ENCODE peak calls at places on chromosomes 1 and 21, in six cellular contexts. G is H9; L is activated CD8-positive, alpha-beta T cell treated with anti-CD3 and anti-CD28 coated beads for 36 hours; F is left ventricle myocardium inferior; B is stomach; T is body of pancreas. J is an unnamed sample.

GRCh38 chr1:207007352-207008033 is 25.1 kb downstream of the C1orf116 start:
- DNase-seq in G (no peak), L (no peak), F (no peak), B (peak), T (peak), J (peak)

GRCh38 chr1:86356247-86356646 is 39.9 kb downstream of the ODF2L start:
- DNase-seq in G (no peak), L (no peak), F (no peak), B (no peak), T (no peak), J (no peak)

GRCh38 chr1:230128569-230129269 is 61.7 kb downstream of the GALNT2 start:
- DNase-seq in G (no peak), L (no peak), F (no peak), B (no peak), T (no peak), J (no peak)

GRCh38 chr1:14138627-14139026 is 438.6 kb downstream of the PRDM2 start:
- DNase-seq in G (no peak), L (no peak), F (no peak), B (no peak), T (no peak), J (no peak)

GRCh38 chr1:219041819-219042218 is 131.9 kb upstream of the LYPLAL1 start:
- DNase-seq in G (no peak), L (no peak), F (no peak), B (no peak), T (no peak), J (peak)

GRCh38 chr1:37765937-37766664 is 1.2 kb upstream of the EPHA10 start:
- DNase-seq in G (peak), L (peak), F (no peak), B (no peak), T (no peak), J (no peak)

GRCh38 chr1:89762431-89762800 is 58.4 kb upstream of the LRRC8D start:
- DNase-seq in G (no peak), L (no peak), F (no peak), B (no peak), T (no peak), J (no peak)

GRCh38 chr1:11492235-11492634 is 13.3 kb downstream of the DISP3 start:
- DNase-seq in G (no peak), L (no peak), F (no peak), B (no peak), T (no peak), J (no peak)

GRCh38 chr1:77373702-77374101 is 91.9 kb downstream of the AK5 start:
- DNase-seq in G (no peak), L (no peak), F (no peak), B (no peak), T (no peak), J (no peak)

GRCh38 chr1:226449823-226450222 is 41.9 kb upstream of the PARP1 start:
- DNase-seq in G (no peak), L (no peak), F (no peak), B (no peak), T (no peak), J (no peak)

GRCh38 chr1:86913399-86913895 is 479 bp downstream of the SELENOF start:
- DNase-seq in G (no peak), L (peak), F (no peak), B (peak), T (no peak), J (no peak)

GRCh38 chr1:226697608-226698544 is 41.2 kb downstream of the ITPKB start:
- DNase-seq in G (no peak), L (no peak), F (no peak), B (no peak), T (no peak), J (no peak)

GRCh38 chr1:158117854-158118691 is 62.6 kb upstream of the CD1D start:
- DNase-seq in G (peak), L (peak), F (no peak), B (peak), T (peak), J (no peak)

GRCh38 chr1:975896-976683 is 5.8 kb downstream of the PERM1 start:
- DNase-seq in G (peak), L (peak), F (no peak), B (peak), T (peak), J (no peak)

GRCh38 chr1:14733053-14733778 is 134.7 kb downstream of the KAZN start:
- DNase-seq in G (peak), L (no peak), F (no peak), B (no peak), T (peak), J (peak)

GRCh38 chr1:30151826-30152225 is 571.6 kb downstream of the MATN1 start:
- DNase-seq in G (no peak), L (no peak), F (no peak), B (no peak), T (no peak), J (no peak)

GRCh38 chr1:63142001-63142400 is 180.4 kb upstream of the FOXD3 start:
- DNase-seq in G (no peak), L (no peak), F (no peak), B (no peak), T (no peak), J (no peak)

GRCh38 chr21:39084073-39084472 is 99.2 kb downstream of the PSMG1 start:
- DNase-seq in G (no peak), L (no peak), F (no peak), B (no peak), T (no peak), J (no peak)

GRCh38 chr1:172141351-172142000 is 279.0 kb upstream of the C1orf105 start:
- DNase-seq in G (no peak), L (no peak), F (no peak), B (no peak), T (no peak), J (no peak)

GRCh38 chr1:180098242-180098995 is 56.2 kb upstream of the QSOX1 start:
- DNase-seq in G (no peak), L (no peak), F (no peak), B (no peak), T (no peak), J (peak)

GRCh38 chr1:150692720-150693119 is 4.2 kb downstream of the GOLPH3L start:
- DNase-seq in G (no peak), L (no peak), F (no peak), B (no peak), T (no peak), J (no peak)

GRCh38 chr1:245126530-245126929 is 28.3 kb upstream of the KIF26B start:
- DNase-seq in G (no peak), L (no peak), F (no peak), B (no peak), T (no peak), J (no peak)

GRCh38 chr1:46526689-46527291 is 24.7 kb downstream of the KNCN start:
- DNase-seq in G (peak), L (no peak), F (no peak), B (peak), T (peak), J (no peak)

GRCh38 chr1:215146252-215146975 is 63.9 kb downstream of the KCNK2 start:
- DNase-seq in G (no peak), L (peak), F (no peak), B (peak), T (peak), J (peak)

GRCh38 chr1:201456499-201457309 is 12.3 kb downstream of the PHLDA3 start:
- DNase-seq in G (peak), L (no peak), F (peak), B (no peak), T (peak), J (no peak)

GRCh38 chr1:236348071-236348470 is 46.0 kb upstream of the EDARADD start:
- DNase-seq in G (peak), L (no peak), F (no peak), B (no peak), T (no peak), J (no peak)

GRCh38 chr1:206507395-206508129 is at the start of gene RASSF5:
- DNase-seq in G (peak), L (peak), F (peak), B (peak), T (peak), J (no peak)

DNA sequence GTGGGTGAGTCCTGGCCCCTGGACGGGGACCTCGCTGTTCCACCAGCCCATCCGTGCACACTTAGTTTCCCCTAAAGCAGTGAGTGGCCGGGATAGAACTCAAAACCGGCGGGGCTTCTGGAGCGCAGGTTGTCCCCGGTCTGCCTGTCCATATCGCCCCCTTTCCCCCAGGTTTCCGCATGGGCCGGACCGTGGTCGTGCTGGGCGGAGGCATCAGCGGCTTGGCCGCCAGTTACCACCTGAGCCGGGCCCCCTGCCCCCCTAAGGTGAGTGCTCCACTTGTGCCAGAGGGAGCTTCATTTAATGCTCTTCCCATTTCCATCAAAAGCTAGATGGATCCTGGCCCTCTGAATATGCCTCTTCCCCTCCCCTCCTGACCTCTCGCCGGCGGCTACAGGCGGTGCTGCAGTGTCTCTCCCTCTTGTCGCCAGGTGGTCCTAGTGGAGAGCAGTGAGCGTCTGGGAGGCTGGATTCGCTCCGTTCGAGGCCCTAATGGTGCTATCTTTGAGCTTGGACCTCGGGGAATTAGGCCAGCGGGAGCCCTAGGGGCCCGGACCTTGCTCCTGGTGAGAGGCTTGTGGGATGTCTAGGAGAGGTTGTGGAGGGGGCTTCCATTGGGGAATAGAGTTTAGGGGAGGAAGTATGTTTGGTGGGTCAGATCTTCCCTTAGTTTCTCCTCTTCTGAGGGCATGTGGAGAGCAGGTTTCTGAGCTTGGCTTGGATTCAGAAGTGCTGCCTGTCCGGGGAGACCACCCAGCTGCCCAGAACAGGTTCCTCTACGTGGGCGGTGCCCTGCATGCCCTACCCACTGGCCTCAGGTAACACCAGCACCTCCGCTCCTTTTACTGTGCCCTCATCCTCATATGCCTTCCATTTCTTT is 683 bp downstream of the PPOX start:
- DNase-seq in G (peak), L (no peak), F (no peak), B (no peak), T (no peak), J (no peak)
- TF ChIP-seq CTCF in G (no peak), L (no peak), F (no peak), B (no peak), T (no peak), J (no peak)

DNA sequence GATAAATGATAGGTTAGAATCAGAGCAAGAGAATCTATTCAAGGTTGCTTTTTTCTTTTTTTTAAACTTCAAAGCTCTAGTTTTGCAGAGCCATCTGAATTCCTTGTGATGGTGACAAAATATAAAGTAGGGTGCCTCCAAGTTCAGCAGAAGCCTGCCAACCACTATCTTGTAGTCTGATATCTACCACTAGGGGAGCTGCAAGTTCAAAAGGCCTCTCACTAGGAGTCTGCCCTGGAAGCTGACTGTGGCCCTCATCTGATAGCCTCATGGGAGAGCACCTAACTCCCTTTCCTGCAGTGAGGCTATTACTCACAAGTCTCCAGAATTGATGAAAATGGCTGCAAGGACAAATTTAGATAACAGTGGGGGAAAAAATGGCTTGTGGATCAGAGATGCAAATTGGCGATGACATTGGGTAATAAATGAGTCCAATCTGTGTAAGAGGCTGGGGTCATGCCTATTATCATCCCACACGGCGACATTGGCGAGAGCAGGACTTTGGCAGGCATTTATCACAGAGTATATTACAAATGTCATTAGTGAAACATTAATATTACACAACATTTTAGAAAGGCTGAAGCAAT is 10.7 kb upstream of the ZP4 start:
- DNase-seq in G (peak), L (peak), F (no peak), B (no peak), T (peak), J (no peak)
- TF ChIP-seq CTCF in G (peak), L (peak), F (peak), B (no peak), T (peak), J (peak)

GRCh38 chr1:186813420-186813819 is 15.3 kb upstream of the PLA2G4A start:
- DNase-seq in G (no peak), L (no peak), F (no peak), B (no peak), T (no peak), J (no peak)

GRCh38 chr1:186807162-186807561 is 21.6 kb upstream of the PLA2G4A start:
- DNase-seq in G (no peak), L (no peak), F (no peak), B (no peak), T (no peak), J (no peak)

GRCh38 chr1:186806477-186806876 is 22.3 kb upstream of the PLA2G4A start:
- DNase-seq in G (peak), L (peak), F (no peak), B (no peak), T (no peak), J (no peak)

GRCh38 chr1:186812560-186812959 is 16.2 kb upstream of the PLA2G4A start:
- DNase-seq in G (no peak), L (no peak), F (no peak), B (no peak), T (no peak), J (no peak)

GRCh38 chr1:186811892-186812291 is 16.9 kb upstream of the PLA2G4A start:
- DNase-seq in G (no peak), L (no peak), F (no peak), B (no peak), T (no peak), J (no peak)
- TF ChIP-seq CTCF in G (no peak), L (no peak), F (no peak), B (no peak), T (no peak), J (no peak)

GRCh38 chr1:43235451-43236121 is 34.2 kb upstream of the TMEM125 start:
- DNase-seq in G (no peak), L (no peak), F (no peak), B (peak), T (no peak), J (no peak)

GRCh38 chr1:43237131-43237530 is 32.7 kb upstream of the TMEM125 start:
- DNase-seq in G (no peak), L (no peak), F (no peak), B (no peak), T (no peak), J (no peak)

GRCh38 chr1:43238991-43239469 is 30.8 kb upstream of the TMEM125 start:
- DNase-seq in G (no peak), L (no peak), F (peak), B (no peak), T (no peak), J (no peak)

GRCh38 chr1:43239484-43239883 is 30.3 kb upstream of the TMEM125 start:
- DNase-seq in G (no peak), L (no peak), F (no peak), B (no peak), T (no peak), J (no peak)

GRCh38 chr1:43238104-43238503 is 31.7 kb upstream of the TMEM125 start:
- DNase-seq in G (peak), L (peak), F (peak), B (peak), T (peak), J (no peak)
- TF ChIP-seq CTCF in G (peak), L (peak), F (peak), B (peak), T (peak), J (peak)

GRCh38 chr1:198686069-198686728 is 47.4 kb downstream of the PTPRC start:
- DNase-seq in G (no peak), L (no peak), F (no peak), B (no peak), T (no peak), J (no peak)
- TF ChIP-seq CTCF in G (peak), L (peak), F (peak), B (no peak), T (no peak), J (peak)

DNA sequence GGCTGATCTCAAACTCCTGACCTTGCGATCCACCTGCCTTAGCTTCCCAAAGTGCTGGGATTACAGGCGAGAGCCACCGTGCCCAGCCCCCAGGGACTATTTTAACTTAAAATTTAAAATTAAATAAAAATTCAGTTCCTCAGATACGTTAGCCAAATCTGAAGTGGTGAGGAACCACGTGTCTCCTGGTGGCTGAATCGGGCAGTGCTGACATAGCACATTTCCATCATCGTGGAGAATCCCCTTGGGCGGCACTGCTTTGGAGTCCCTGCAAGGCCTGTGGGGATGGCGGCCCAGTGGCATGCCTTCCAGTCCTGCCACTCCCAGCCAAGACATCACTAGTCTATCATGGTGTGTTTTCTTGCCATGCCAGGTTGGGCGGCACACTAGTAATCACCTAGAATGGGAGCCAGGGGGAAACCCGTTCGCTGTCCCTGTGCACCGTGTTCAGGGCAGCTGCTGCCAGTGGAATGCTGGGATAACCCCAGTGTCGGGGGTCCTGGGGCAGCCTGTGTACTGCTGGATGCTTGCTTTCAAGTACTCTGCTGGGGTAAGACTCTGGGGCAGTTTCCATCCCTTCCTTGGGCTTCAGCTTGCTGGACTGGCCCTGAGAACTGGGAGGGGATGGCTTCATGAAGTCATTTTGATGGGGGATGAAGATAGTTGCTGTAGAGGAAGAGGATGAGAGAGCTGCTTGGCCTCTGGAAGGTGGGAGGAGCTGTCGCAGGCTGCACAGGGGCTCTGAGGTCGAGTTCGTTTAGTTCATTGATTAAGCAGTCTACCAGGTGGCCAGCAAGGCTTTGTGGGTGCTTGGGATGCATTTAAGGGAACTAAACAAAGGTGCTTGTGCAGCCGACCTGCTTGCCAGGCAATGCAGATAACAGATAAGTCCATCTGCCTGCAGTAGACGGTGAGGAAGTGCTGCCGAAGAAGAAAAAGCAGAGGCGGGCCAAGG is 4.6 kb downstream of the ZBTB48 start:
- DNase-seq in G (no peak), L (no peak), F (no peak), B (no peak), T (no peak), J (no peak)
- TF ChIP-seq CTCF in G (peak), L (no peak), F (no peak), B (no peak), T (no peak), J (no peak)

DNA sequence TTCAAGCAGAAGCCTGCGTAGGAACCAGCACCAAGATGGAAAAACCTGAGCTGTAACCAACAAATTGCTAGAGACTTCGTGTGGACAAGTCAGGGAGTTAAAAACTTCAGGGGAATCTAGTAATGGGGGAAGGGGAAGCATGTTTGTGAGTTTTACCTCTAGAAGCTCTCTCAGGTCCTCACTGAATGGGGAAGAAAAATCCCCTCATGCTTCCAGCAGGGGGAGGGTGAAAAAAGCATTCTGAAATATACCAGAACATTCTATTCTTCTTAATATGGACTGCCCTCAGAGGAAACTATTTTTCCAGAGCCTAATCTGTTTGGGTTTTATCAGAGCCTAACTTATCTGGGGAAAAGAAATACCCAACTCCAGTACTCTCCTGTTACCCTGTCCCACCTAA is 28.6 kb downstream of the GNG12 start:
- DNase-seq in G (no peak), L (no peak), F (no peak), B (no peak), T (no peak), J (no peak)
- TF ChIP-seq CTCF in G (peak), L (no peak), F (no peak), B (no peak), T (no peak), J (peak)

GRCh38 chr1:202968351-202968750 is 1.3 kb upstream of the CYB5R1 start:
- DNase-seq in G (no peak), L (no peak), F (no peak), B (no peak), T (no peak), J (no peak)

GRCh38 chr1:202966006-202966904 is 802 bp downstream of the CYB5R1 start:
- DNase-seq in G (no peak), L (peak), F (no peak), B (peak), T (no peak), J (no peak)

GRCh38 chr1:202967684-202968281 is 726 bp upstream of the CYB5R1 start:
- DNase-seq in G (no peak), L (peak), F (no peak), B (no peak), T (no peak), J (no peak)

GRCh38 chr1:202972046-202972445 is 5.0 kb upstream of the CYB5R1 start:
- DNase-seq in G (no peak), L (no peak), F (no peak), B (no peak), T (no peak), J (no peak)

DNA sequence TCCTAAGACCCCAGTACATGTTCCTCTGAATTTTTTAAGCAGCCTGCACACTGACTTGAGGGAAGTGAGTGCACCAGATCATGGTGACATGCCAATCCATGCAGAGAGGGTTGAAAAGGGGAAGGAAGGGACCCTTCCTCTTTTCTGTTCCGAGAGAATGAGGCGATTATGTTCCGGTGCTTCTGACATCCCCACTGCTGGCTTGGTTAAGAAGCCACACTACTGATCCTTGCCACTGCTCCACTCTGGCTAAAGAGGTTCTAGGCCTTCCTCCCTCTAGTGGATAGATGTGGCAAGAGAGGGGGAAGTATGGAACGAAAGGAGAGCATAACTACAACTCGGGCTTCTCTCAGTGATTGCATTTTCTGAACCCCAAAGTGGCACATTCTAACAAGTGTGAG is 1.8 kb upstream of the CYB5R1 start:
- DNase-seq in G (peak), L (peak), F (peak), B (peak), T (peak), J (no peak)
- TF ChIP-seq CTCF in G (peak), L (peak), F (peak), B (peak), T (peak), J (peak)

GRCh38 chr21:44932366-44933181 is 7.3 kb upstream of the SLX9 start:
- DNase-seq in G (no peak), L (peak), F (peak), B (no peak), T (no peak), J (no peak)
- TF ChIP-seq CTCF in G (peak), L (peak), F (peak), B (peak), T (no peak), J (peak)

J was measured in retinal pigment epithelial cell.